ENCODE peak calls at places on chromosomes 1 and 21, in six cellular contexts. M is activated gamma-delta T cell, N is H9, Y is fibroblast of mammary gland, F is neural crest cell, Z is ovary. L is an unnamed sample.

GRCh38 chr1:203520315-203520714 is 26.4 kb downstream of the OPTC start:
- DNase-seq in Z (no peak), F (no peak), Y (peak), N (no peak), M (no peak), L (no peak)

GRCh38 chr1:119771016-119771415 is 2.3 kb upstream of the HMGCS2 start:
- DNase-seq in N (no peak), M (no peak), Z (no peak), F (no peak), Y (peak), L (no peak)

GRCh38 chr1:27001570-27002360 is 8.3 kb downstream of the TRNP1 start:
- DNase-seq in Z (no peak), N (peak), F (peak), M (no peak), Y (peak), L (no peak)

GRCh38 chr1:63829349-63830327 is 55.8 kb downstream of the ROR1 start:
- DNase-seq in M (no peak), Y (peak), F (no peak), N (no peak), Z (no peak), L (no peak)

GRCh38 chr1:110774398-110774797 is 98.5 kb upstream of the CD53 start:
- DNase-seq in Y (no peak), Z (no peak), F (no peak), N (no peak), M (no peak), L (no peak)

GRCh38 chr1:153598309-153599172 is 14.4 kb downstream of the S100A16 start:
- DNase-seq in F (no peak), M (no peak), Y (peak), Z (no peak), N (peak), L (no peak)

GRCh38 chr21:29436650-29437049 is 137.9 kb downstream of the BACH1 start:
- DNase-seq in Y (no peak), F (no peak), Z (no peak), M (no peak), N (no peak), L (no peak)

GRCh38 chr1:9822897-9823692 is 670 bp downstream of the CLSTN1 start:
- DNase-seq in N (no peak), M (no peak), Z (peak), Y (peak), F (no peak), L (peak)

GRCh38 chr1:199279872-199280649 is 641.2 kb downstream of the PTPRC start:
- DNase-seq in N (no peak), Z (no peak), Y (peak), M (no peak), F (no peak), L (no peak)

GRCh38 chr1:21641537-21641936 is 27.6 kb downstream of the RAP1GAP start:
- DNase-seq in Y (no peak), F (no peak), Z (no peak), M (no peak), N (no peak), L (no peak)

GRCh38 chr1:234154320-234155251 is 218.7 kb upstream of the COA6 start:
- DNase-seq in F (peak), Z (no peak), M (no peak), N (peak), Y (peak), L (no peak)

GRCh38 chr21:35559128-35559831 is 501.0 kb downstream of the SETD4 start:
- DNase-seq in M (no peak), F (no peak), Y (peak), N (no peak), Z (no peak), L (no peak)

GRCh38 chr1:36622741-36623648 is 140.3 kb upstream of the CSF3R start:
- DNase-seq in F (no peak), Z (no peak), N (no peak), M (no peak), Y (no peak), L (no peak)

GRCh38 chr21:45820171-45821091 is 161.1 kb upstream of the COL6A1 start:
- DNase-seq in Z (peak), M (no peak), N (peak), Y (peak), F (peak), L (peak)

GRCh38 chr1:3461934-3462275 is 7.4 kb downstream of the ARHGEF16 start:
- DNase-seq in N (no peak), F (no peak), Y (no peak), Z (no peak), M (no peak), L (no peak)

GRCh38 chr1:164804366-164804765 is 245.4 kb downstream of the PBX1 start:
- DNase-seq in Y (peak), N (no peak), F (no peak), M (no peak), Z (no peak), L (no peak)

GRCh38 chr21:33273044-33273443 is 6.9 kb downstream of the IL10RB start:
- DNase-seq in M (no peak), N (no peak), Y (no peak), F (no peak), Z (no peak), L (no peak)

GRCh38 chr1:195849180-195849579 is 759.1 kb downstream of the KCNT2 start:
- DNase-seq in Y (no peak), M (no peak), N (no peak), Z (no peak), F (no peak), L (no peak)

GRCh38 chr1:98327151-98327918 is 334.2 kb upstream of the SNX7 start:
- DNase-seq in N (no peak), M (no peak), Z (no peak), Y (peak), F (no peak), L (no peak)

GRCh38 chr1:11174271-11174942 is 14.7 kb upstream of the ANGPTL7 start:
- DNase-seq in N (no peak), Z (no peak), M (no peak), F (no peak), Y (no peak), L (no peak)

GRCh38 chr1:68112835-68113243 is 62.4 kb upstream of the DIRAS3 start:
- DNase-seq in Y (peak), M (no peak), F (no peak), N (no peak), Z (peak), L (no peak)

GRCh38 chr1:2358651-2359640 is 32.4 kb downstream of the MORN1 start:
- DNase-seq in Z (peak), F (no peak), Y (no peak), M (no peak), N (no peak), L (no peak)

GRCh38 chr1:55466921-55467320 is 251.8 kb upstream of the USP24 start:
- DNase-seq in Z (no peak), N (no peak), M (no peak), Y (peak), F (no peak), L (no peak)

GRCh38 chr1:175023043-175023921 is at the start of gene MRPS14:
- DNase-seq in Y (peak), Z (peak), M (peak), N (peak), F (peak), L (peak)

GRCh38 chr1:35406103-35406502 is 137.6 kb downstream of the ZMYM4 start:
- DNase-seq in N (no peak), Y (no peak), F (no peak), Z (no peak), M (no peak), L (no peak)

L was measured in stimulated activated CD4-positive, alpha-beta T cell treated with anti-CD3 and anti-CD28 coated beads, Interleukin-4, amount 100 ng/mL, for 4 hours.